ENCODE peak calls at places on chromosome 12, in ten cellular contexts. K is tibial nerve, A is A549, G is H1, F is suprapubic skin, C is transverse colon, O is HepG2, I is GM12878, S is sigmoid colon, X is upper lobe of left lung. L is an unnamed sample.

GRCh38 chr12:122087431-122088180 is 9.1 kb downstream of the MLXIP start:
- DNase-seq in F (peak; percentile 44), K (no peak), A (no peak), C (no peak), O (no peak), G (no peak), I (no peak), X (no peak), S (peak; percentile 59), L (no peak)

GRCh38 chr12:6336859-6337744 is 4.8 kb downstream of the TNFRSF1A start:
- DNase-seq in G (no peak), X (peak; percentile 61), O (no peak), F (no peak), A (no peak), I (no peak), S (no peak), K (no peak), C (peak; percentile 62), L (peak; percentile 56)

GRCh38 chr12:45292486-45293195 is 76.7 kb downstream of the ANO6 start:
- DNase-seq in O (no peak), F (no peak), K (no peak), X (no peak), A (no peak), C (peak; percentile 28), G (no peak), S (peak; percentile 87), I (no peak), L (peak; percentile 47)

GRCh38 chr12:80589091-80589490 is 118.3 kb upstream of the MYF6 start:
- DNase-seq in C (no peak), I (no peak), G (no peak), K (no peak), S (no peak), X (no peak), O (no peak), A (no peak), F (no peak), L (no peak)

GRCh38 chr12:96397756-96398421 is 2.4 kb downstream of the CDK17 start:
- DNase-seq in C (no peak), F (no peak), S (no peak), I (no peak), G (no peak), O (no peak), A (no peak), X (no peak), K (no peak), L (no peak)

GRCh38 chr12:55612646-55613045 is 24.0 kb upstream of the OR10P1 start:
- DNase-seq in F (no peak), K (no peak), C (no peak), G (no peak), X (no peak), S (no peak), I (no peak), A (no peak), O (no peak), L (no peak)

GRCh38 chr12:44217146-44217883 is 381.4 kb downstream of the TMEM117 start:
- DNase-seq in A (no peak), F (no peak), G (no peak), C (no peak), X (no peak), O (no peak), K (no peak), S (no peak), I (no peak), L (no peak)

GRCh38 chr12:77122236-77122635 is 56.9 kb upstream of the E2F7 start:
- DNase-seq in I (no peak), O (peak; percentile 13), X (no peak), K (no peak), G (no peak), C (no peak), F (no peak), A (peak; percentile 57), S (no peak), L (no peak)

DNA sequence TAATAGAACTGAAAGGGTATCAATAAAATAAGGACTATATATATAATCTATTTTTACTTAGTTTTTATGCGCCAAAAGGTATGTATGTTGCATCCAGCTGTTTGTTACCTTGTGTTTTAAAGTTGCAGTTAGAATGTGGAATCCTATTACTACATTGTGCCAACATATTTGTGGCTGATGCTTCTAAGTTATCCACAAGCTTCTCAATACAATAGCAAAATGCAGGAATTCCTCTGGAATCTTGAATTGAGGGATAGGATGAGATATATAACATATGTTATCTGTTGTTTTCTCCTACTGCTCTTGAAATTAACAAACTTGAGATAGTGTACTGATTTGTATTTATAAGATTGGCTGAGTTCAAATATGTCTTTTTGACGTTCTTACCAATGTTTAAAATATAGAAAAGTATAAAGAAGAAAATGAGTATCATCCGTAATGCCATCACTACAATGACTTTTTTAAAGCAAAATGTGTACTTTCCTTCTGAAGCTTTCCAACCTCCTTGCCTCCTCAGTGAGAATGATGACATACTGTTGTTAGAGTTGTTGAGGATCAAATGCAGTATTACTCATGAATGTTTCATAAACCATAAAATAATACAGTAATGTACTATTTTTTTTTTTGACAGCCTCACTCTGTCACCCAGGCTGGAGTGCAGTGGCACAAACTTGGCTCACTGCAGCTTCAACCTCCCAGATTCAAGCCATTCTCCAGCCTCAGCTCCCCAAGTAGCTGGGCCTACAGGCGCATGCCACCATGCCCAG is 6.6 kb downstream of the RAP1B start:
- DNase-seq in C (no peak), F (no peak), O (no peak), X (no peak), K (no peak), I (no peak), G (no peak), A (no peak), S (no peak), L (no peak)
- H3K4me1 ChIP-seq in C (peaks cover 68% of the 10 kb centered on the region), F (peaks cover 90% of the 10 kb centered on the region), O (peaks cover 72% of the 10 kb centered on the region), X (peaks cover 93% of the 10 kb centered on the region), K (peaks cover 92% of the 10 kb centered on the region), I (peaks cover 23% of the 10 kb centered on the region), G (peaks cover 5% of the 10 kb centered on the region), A (peaks cover 79% of the 10 kb centered on the region), S (peaks cover 100% of the 10 kb centered on the region), L (peaks cover 21% of the 10 kb centered on the region)

GRCh38 chr12:85562765-85563164 is 273.4 kb downstream of the RASSF9 start:
- DNase-seq in A (no peak), G (no peak), X (no peak), K (no peak), O (no peak), S (no peak), C (no peak), I (no peak), F (no peak), L (no peak)

GRCh38 chr12:85559534-85559933 is 276.7 kb downstream of the RASSF9 start:
- DNase-seq in K (no peak), C (no peak), O (no peak), F (no peak), S (no peak), A (no peak), G (no peak), X (no peak), I (no peak), L (no peak)

GRCh38 chr12:85558684-85559083 is 277.5 kb downstream of the RASSF9 start:
- DNase-seq in O (no peak), G (no peak), F (no peak), A (no peak), X (no peak), S (no peak), I (no peak), K (no peak), C (no peak), L (no peak)

GRCh38 chr12:85557850-85558249 is 277.8 kb downstream of the ALX1 start:
- DNase-seq in X (no peak), A (no peak), S (no peak), O (no peak), C (no peak), K (no peak), I (no peak), F (no peak), G (no peak), L (no peak)

DNA sequence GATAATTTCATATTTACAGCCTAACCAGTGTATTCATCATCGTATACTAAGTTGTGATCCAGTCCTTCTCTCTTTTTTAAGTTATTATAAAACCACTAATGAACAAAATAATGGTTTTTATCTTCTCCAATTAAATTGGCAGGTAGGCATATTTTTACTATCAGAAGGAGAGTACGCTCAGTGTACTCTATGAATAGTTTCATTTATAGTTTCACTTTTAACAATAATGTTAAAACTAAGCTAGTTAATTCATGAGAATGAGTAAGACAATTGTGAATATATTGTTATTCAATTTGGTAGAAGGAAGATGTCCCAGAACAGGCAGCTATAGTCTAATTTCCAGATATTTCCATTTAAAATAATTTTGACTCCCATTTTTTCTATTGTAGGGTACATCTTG is 277.1 kb downstream of the RASSF9 start:
- DNase-seq in A (no peak), G (no peak), S (no peak), I (no peak), O (no peak), X (no peak), C (no peak), K (no peak), F (no peak), L (no peak)
- TF ChIP-seq EP300 in A (no peak), G (no peak), S (no peak), I (no peak), O (no peak), X (no peak), C (no peak), K (no peak), F (no peak), L (no peak)

GRCh38 chr12:4725057-4725456 is 4.9 kb downstream of the GALNT8 start:
- DNase-seq in G (no peak), F (no peak), S (no peak), C (no peak), I (no peak), A (no peak), K (no peak), X (no peak), O (no peak), L (no peak)

GRCh38 chr12:4723226-4723625 is 3.0 kb downstream of the GALNT8 start:
- DNase-seq in A (no peak), O (no peak), K (no peak), G (no peak), C (peak; percentile 44), F (no peak), S (no peak), I (no peak), X (no peak), L (no peak)

GRCh38 chr12:4720637-4720995 is 416 bp downstream of the GALNT8 start:
- DNase-seq in I (no peak), A (no peak), F (no peak), K (no peak), G (peak; percentile 38), X (no peak), S (no peak), O (no peak), C (peak; percentile 32), L (no peak)

GRCh38 chr12:4717806-4718205 is 2.4 kb upstream of the GALNT8 start:
- DNase-seq in I (no peak), X (no peak), A (no peak), O (no peak), S (no peak), G (no peak), F (no peak), K (no peak), C (no peak), L (no peak)

GRCh38 chr12:4719821-4720636 is at the start of gene GALNT8:
- DNase-seq in A (no peak), X (no peak), F (no peak), K (no peak), I (no peak), G (no peak), O (no peak), S (no peak), C (peak; percentile 73), L (no peak)
- TF ChIP-seq POLR2A in A (no peak), X (no peak), F (no peak), K (no peak), I (no peak), G (no peak), O (no peak), S (no peak), C (peak; percentile 61), L (no peak)

GRCh38 chr12:95202691-95203476 is 14.4 kb downstream of the FGD6 start:
- DNase-seq in F (no peak), G (no peak), O (no peak), I (no peak), S (no peak), C (no peak), X (no peak), A (no peak), K (no peak), L (no peak)
- H3K4me1 ChIP-seq in F (peaks cover 67% of the 10 kb centered on the region), G (peaks cover 31% of the 10 kb centered on the region), O (peaks cover 7% of the 10 kb centered on the region), I (peaks cover 45% of the 10 kb centered on the region), S (peaks cover 67% of the 10 kb centered on the region), C (peaks cover 40% of the 10 kb centered on the region), X (peaks cover 35% of the 10 kb centered on the region), A (peaks cover 78% of the 10 kb centered on the region), K (peaks cover 18% of the 10 kb centered on the region), L (peaks cover 21% of the 10 kb centered on the region)

L was measured in ovary.